ENCODE peak calls at places on chromosome 20, in ten cellular contexts. Q is A549; T is AG20443; F is RPMI8226; Y is stimulated activated CD4-positive, alpha-beta T cell treated with anti-CD3 and anti-CD28 coated beads, Interleukin-2, amount 100 ng/mL, for 24 hours; G is activated CD4-positive, alpha-beta T cell treated with anti-CD3 and anti-CD28 coated beads for 24 hours; Z is RCC 7860; W is T follicular helper cell; A is stimulated activated naive CD8-positive, alpha-beta T cell treated with anti-CD3 and anti-CD28 coated beads, Interleukin-15, Interleukin-2, amounts not matched to agents 100 U/mL and 50 U/mL, for 24 hours; V is NCI-H2171 treated with DMSO at 0.1 percent for 48 hours. B is an unnamed sample.
A peak's percentile ranks its signal among the peaks of the same experiment; 100 is the strongest.

GRCh38 chr20:17895641-17896246 is 72.8 kb downstream of the SNX5 start:
- DNase-seq in A (peak; percentile 83), Z (no peak), T (peak; percentile 73), F (no peak), W (no peak), Q (no peak), V (no peak), G (peak; percentile 56), Y (peak; percentile 60), B (no peak)

GRCh38 chr20:62351469-62352401 is 15.4 kb downstream of the LAMA5 start:
- DNase-seq in T (no peak), Z (no peak), G (no peak), F (no peak), W (no peak), Q (no peak), V (no peak), A (no peak), Y (no peak), B (no peak)

GRCh38 chr20:237479-237878 is 10.4 kb downstream of the DEFB129 start:
- DNase-seq in T (no peak), Z (no peak), V (no peak), Y (peak; percentile 27), A (peak; percentile 33), F (no peak), W (no peak), Q (no peak), G (peak; percentile 13), B (no peak)

GRCh38 chr20:8132632-8133587 is 844 bp downstream of the PLCB1 start:
- DNase-seq in Z (no peak), Y (no peak), T (peak; percentile 14), F (no peak), Q (peak; percentile 33), V (peak; percentile 30), A (peak; percentile 37), G (peak; percentile 3), W (no peak), B (no peak)

GRCh38 chr20:63267681-63268080 is 4.9 kb upstream of the ARFGAP1 start:
- DNase-seq in Y (no peak), F (no peak), G (no peak), V (no peak), W (no peak), Z (no peak), Q (no peak), T (peak; percentile 39), A (no peak), B (no peak)

GRCh38 chr20:54980321-54980960 is 505.0 kb downstream of the DOK5 start:
- DNase-seq in A (no peak), Y (no peak), Z (peak; percentile 59), V (peak; percentile 17), W (no peak), G (no peak), T (no peak), F (peak; percentile 22), Q (peak; percentile 12), B (no peak)

GRCh38 chr20:44725852-44726251 is 10.7 kb downstream of the CCN5 start:
- DNase-seq in T (no peak), G (no peak), A (no peak), W (no peak), V (no peak), F (no peak), Q (no peak), Z (no peak), Y (no peak), B (no peak)

GRCh38 chr20:36836591-36837329 is 39.2 kb upstream of the TLDC2 start:
- DNase-seq in T (no peak), V (peak; percentile 23), Y (peak; percentile 48), A (peak; percentile 81), F (peak; percentile 64), W (no peak), Q (peak; percentile 87), Z (peak; percentile 24), G (peak; percentile 56), B (no peak)

GRCh38 chr20:36631651-36632050 is 14.3 kb downstream of the SLA2 start:
- DNase-seq in W (no peak), Q (no peak), G (no peak), T (no peak), V (no peak), F (no peak), A (no peak), Y (no peak), Z (peak; percentile 34), B (no peak)

GRCh38 chr20:19934792-19935491 is 82.2 kb upstream of the NAA20 start:
- DNase-seq in T (no peak), Q (peak; percentile 74), A (no peak), W (no peak), G (no peak), Y (no peak), Z (no peak), F (peak; percentile 60), V (peak; percentile 52), B (no peak)

GRCh38 chr20:13008761-13009681 is at the start of gene SPTLC3:
- DNase-seq in A (peak; percentile 13), T (peak; percentile 56), Z (peak; percentile 53), G (no peak), V (no peak), W (no peak), Q (no peak), Y (no peak), F (peak; percentile 63), B (no peak)

GRCh38 chr20:47875302-47876025 is 90.2 kb upstream of the SULF2 start:
- DNase-seq in Z (no peak), Y (no peak), Q (no peak), V (no peak), T (peak; percentile 42), G (no peak), W (no peak), A (no peak), F (no peak), B (no peak)

GRCh38 chr20:57548177-57549058 is 12.5 kb upstream of the PCK1 start:
- DNase-seq in A (no peak), Z (no peak), G (no peak), T (no peak), F (no peak), Y (no peak), V (no peak), Q (no peak), W (no peak), B (no peak)

GRCh38 chr20:32206383-32207210 is 946 bp downstream of the PLAGL2 start:
- DNase-seq in A (peak; percentile 33), V (no peak), Y (peak; percentile 41), T (no peak), F (peak; percentile 11), Z (no peak), G (no peak), Q (no peak), W (no peak), B (no peak)

GRCh38 chr20:3934628-3935027 is 45.4 kb downstream of the PANK2 start:
- DNase-seq in F (peak; percentile 90), Q (no peak), A (no peak), Z (no peak), Y (no peak), T (peak; percentile 13), W (no peak), G (no peak), V (no peak), B (no peak)

GRCh38 chr20:54086444-54087134 is 16.2 kb upstream of the BCAS1 start:
- DNase-seq in V (no peak), Z (no peak), Q (no peak), A (no peak), W (no peak), Y (no peak), F (no peak), T (peak; percentile 76), G (no peak), B (no peak)

GRCh38 chr20:3543901-3544507 is 73.2 kb downstream of the ATRN start:
- DNase-seq in W (no peak), F (no peak), Q (peak; percentile 74), Z (peak; percentile 59), Y (no peak), G (no peak), T (no peak), A (no peak), V (no peak), B (no peak)

GRCh38 chr20:5008743-5009142 is 7.4 kb upstream of the SLC23A2 start:
- DNase-seq in Q (no peak), Z (no peak), V (no peak), T (no peak), F (no peak), Y (no peak), W (no peak), G (no peak), A (no peak), B (no peak)

GRCh38 chr20:6976535-6976934 is 209.0 kb downstream of the BMP2 start:
- DNase-seq in Q (peak; percentile 9), T (no peak), A (no peak), Y (no peak), V (peak; percentile 6), Z (no peak), W (no peak), F (no peak), G (no peak), B (no peak)

GRCh38 chr20:34708621-34709043 is 4.5 kb downstream of the TP53INP2 start:
- DNase-seq in Y (peak; percentile 58), Q (peak; percentile 67), Z (no peak), V (peak; percentile 67), G (peak; percentile 40), T (peak; percentile 56), W (peak; percentile 31), F (peak; percentile 53), A (peak; percentile 76), B (no peak)

GRCh38 chr20:23419995-23420901 is 1.0 kb downstream of the NAPB start:
- DNase-seq in Z (peak; percentile 17), G (peak; percentile 30), W (peak; percentile 30), V (peak; percentile 25), Y (peak; percentile 60), T (peak; percentile 69), A (peak; percentile 66), F (peak; percentile 81), Q (peak; percentile 15), B (no peak)

GRCh38 chr20:56487216-56487615 is 18.8 kb downstream of the RTF2 start:
- DNase-seq in W (no peak), F (no peak), T (no peak), Y (no peak), Z (no peak), G (no peak), Q (no peak), A (no peak), V (no peak), B (no peak)

GRCh38 chr20:57717797-57718196 is 8.0 kb upstream of the PMEPA1 start:
- DNase-seq in T (peak; percentile 45), G (no peak), Z (peak; percentile 57), W (no peak), Y (no peak), Q (peak; percentile 86), F (no peak), A (no peak), V (no peak), B (no peak)

GRCh38 chr20:59082077-59082740 is 39.6 kb upstream of the PRELID3B start:
- DNase-seq in V (peak; percentile 22), T (no peak), Q (peak; percentile 8), Z (no peak), Y (no peak), A (no peak), F (no peak), W (no peak), G (no peak), B (peak; percentile 6)

GRCh38 chr20:59006864-59007757 is at the start of gene CTSZ:
- DNase-seq in Y (peak; percentile 49), A (peak; percentile 61), Q (peak; percentile 32), Z (peak; percentile 47), F (peak; percentile 74), W (no peak), G (peak; percentile 38), T (peak; percentile 95), V (no peak), B (no peak)

GRCh38 chr20:30912006-30912660 is 345.3 kb upstream of the DEFB115 start:
- DNase-seq in T (peak; percentile 8), A (no peak), W (no peak), F (peak; percentile 25), Q (no peak), Y (no peak), Z (no peak), V (no peak), G (no peak), B (no peak)

GRCh38 chr20:48186447-48186846 is 401.2 kb upstream of the SULF2 start:
- DNase-seq in Z (no peak), F (no peak), W (no peak), G (no peak), Y (no peak), A (no peak), Q (no peak), V (no peak), T (no peak), B (no peak)

GRCh38 chr20:34316191-34316814 is 13.1 kb upstream of the AHCY start:
- DNase-seq in W (no peak), A (no peak), Q (peak; percentile 45), V (no peak), G (no peak), T (no peak), F (no peak), Z (peak; percentile 76), Y (no peak), B (no peak)

B was measured in HFF-Myc.